ENCODE peak calls at places on chromosome 22, in five cellular contexts. H is A549, C is stomach, Q is K562, V is ovary. E is an unnamed sample.

GRCh38 chr22:39277135-39277607 is 32.4 kb upstream of the PDGFB start:
- DNase-seq in Q (no peak), C (no peak), V (no peak), H (no peak), E (no peak)

GRCh38 chr22:28594076-28594783 is 85.4 kb downstream of the TTC28 start:
- DNase-seq in H (no peak), V (no peak), C (no peak), Q (no peak), E (no peak)

GRCh38 chr22:36613958-36614357 is 85.0 kb upstream of the EIF3D start:
- DNase-seq in Q (no peak), C (no peak), V (no peak), H (no peak), E (no peak)

GRCh38 chr22:29635734-29636357 is 32.4 kb downstream of the NF2 start:
- DNase-seq in H (peak; percentile 28), C (no peak), Q (peak; percentile 30), V (no peak), E (no peak)

GRCh38 chr22:36510966-36511881 is 4.4 kb upstream of the FOXRED2 start:
- DNase-seq in V (no peak), C (no peak), H (peak; percentile 52), Q (peak; percentile 34), E (no peak)

GRCh38 chr22:37760152-37760551 is 47.6 kb upstream of the GCAT start:
- DNase-seq in C (no peak), V (no peak), H (no peak), Q (no peak), E (no peak)

GRCh38 chr22:30292069-30292970 is 3.0 kb upstream of the CASTOR1 start:
- DNase-seq in Q (no peak), V (peak; percentile 46), H (no peak), C (no peak), E (no peak)

GRCh38 chr22:41939981-41940852 is 6.7 kb downstream of the CENPM start:
- DNase-seq in H (no peak), C (peak; percentile 83), V (no peak), Q (no peak), E (no peak)

GRCh38 chr22:36220457-36220921 is 18.8 kb downstream of the APOL2 start:
- DNase-seq in V (no peak), C (no peak), H (no peak), Q (no peak), E (peak; percentile 81)

GRCh38 chr22:39454385-39454871 is 2.4 kb upstream of the MGAT3 start:
- DNase-seq in Q (no peak), H (no peak), C (peak; percentile 68), V (no peak), E (no peak)

GRCh38 chr22:39174498-39175120 is 22.1 kb upstream of the CBX7 start:
- DNase-seq in H (no peak), V (peak; percentile 90), C (peak; percentile 59), Q (no peak), E (peak; percentile 93)

DNA sequence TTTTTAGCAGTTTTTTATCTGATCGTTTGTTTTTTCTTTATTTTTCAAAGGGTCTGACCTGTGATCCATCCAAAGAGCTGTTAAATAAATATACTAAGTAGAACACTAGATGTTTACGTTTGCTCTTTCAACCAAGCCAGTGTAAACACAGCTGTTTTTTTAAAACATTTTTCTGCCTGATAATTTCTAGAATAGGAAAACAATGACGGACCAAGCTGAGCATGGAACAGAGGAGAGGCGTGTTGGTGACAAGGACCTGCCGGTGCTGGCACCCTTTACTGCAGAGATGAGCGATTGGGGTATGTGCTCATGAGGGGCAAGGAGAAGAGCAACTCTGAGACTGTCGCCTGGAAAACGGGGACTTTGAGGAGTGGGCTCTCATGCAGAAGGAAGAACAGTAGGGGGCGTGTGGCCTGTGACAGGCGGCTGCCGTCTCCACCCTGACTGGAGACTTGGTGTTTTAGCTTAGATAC is 28.6 kb upstream of the PANX2 start:
- DNase-seq in H (no peak), C (no peak), Q (no peak), V (no peak), E (peak; percentile 22)
- TF ChIP-seq CTCF in H (no peak), C (no peak), Q (peak; percentile 18), V (no peak), E (no peak)

GRCh38 chr22:50057292-50057867 is 718 bp downstream of the TTLL8 start:
- DNase-seq in Q (no peak), C (no peak), V (no peak), H (no peak), E (no peak)

GRCh38 chr22:50057868-50058311 is at the start of gene TTLL8:
- DNase-seq in H (no peak), C (no peak), V (no peak), Q (no peak), E (no peak)

GRCh38 chr22:50059881-50060262 is 1.8 kb upstream of the TTLL8 start:
- DNase-seq in C (no peak), V (no peak), H (no peak), Q (no peak), E (no peak)

GRCh38 chr22:50059185-50059880 is 1.2 kb upstream of the TTLL8 start:
- DNase-seq in Q (peak; percentile 47), C (no peak), H (peak; percentile 62), V (no peak), E (no peak)

DNA sequence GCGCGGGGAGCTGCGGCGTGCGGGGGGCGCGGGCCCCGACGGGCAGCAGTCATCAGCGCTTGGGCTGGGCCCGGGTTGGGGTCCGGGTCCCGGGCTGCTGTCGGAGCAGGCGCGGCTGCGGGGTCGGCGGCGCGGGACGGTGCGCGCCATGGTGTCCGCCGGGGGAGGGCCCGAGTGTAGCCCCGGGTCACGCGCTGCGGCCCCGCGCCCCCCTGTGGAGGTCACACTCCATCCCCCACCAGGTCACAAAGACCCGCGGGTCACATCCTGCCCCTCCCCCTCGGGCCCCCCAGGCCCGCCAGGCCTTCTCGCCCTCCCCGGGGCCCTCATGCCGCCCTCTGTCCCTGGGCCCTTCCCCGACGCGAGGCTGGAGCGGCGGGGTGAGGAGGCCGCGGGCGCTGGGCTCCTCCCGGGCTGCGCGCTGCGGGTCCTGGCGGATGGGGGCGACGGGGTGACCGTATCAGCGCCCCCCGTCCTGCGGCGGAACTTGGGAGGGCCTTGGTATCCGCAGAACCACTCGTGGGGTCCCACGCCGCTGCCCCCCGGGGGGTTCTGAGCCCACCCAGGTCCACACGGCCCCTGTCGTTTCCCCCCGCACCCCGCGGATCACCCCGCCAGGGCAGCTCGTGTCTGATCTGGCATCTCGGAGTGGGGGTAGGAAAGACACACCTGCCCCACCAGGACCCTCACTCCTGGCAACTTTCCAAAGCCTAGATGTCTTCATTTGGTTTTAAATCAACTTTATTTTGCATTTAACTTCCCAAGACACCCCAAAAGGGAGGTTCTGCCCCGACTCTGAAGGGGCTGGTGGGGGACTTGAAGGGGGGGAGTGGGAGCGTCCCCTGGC is 463 bp upstream of the TTLL8 start:
- DNase-seq in H (no peak), C (no peak), V (no peak), Q (no peak), E (no peak)
- H3K4me3 ChIP-seq in H (peak overlapping the region; percentile 44), C (peak overlapping the region; percentile 38), V (no peak overlapping the region), Q (no peak overlapping the region), E (no peak overlapping the region)

GRCh38 chr22:23217171-23218052 is 37.1 kb downstream of the BCR start:
- DNase-seq in V (peak; percentile 50), Q (peak; percentile 62), C (no peak), H (no peak), E (no peak)

GRCh38 chr22:23215294-23216204 is 35.2 kb downstream of the BCR start:
- DNase-seq in V (peak; percentile 55), C (peak; percentile 66), H (no peak), Q (peak; percentile 60), E (no peak)

GRCh38 chr22:23218053-23218866 is 38.0 kb downstream of the BCR start:
- DNase-seq in C (no peak), H (no peak), Q (peak; percentile 63), V (peak; percentile 33), E (no peak)

GRCh38 chr22:23214398-23214797 is 34.1 kb downstream of the BCR start:
- DNase-seq in V (peak; percentile 23), Q (peak; percentile 55), C (no peak), H (no peak), E (no peak)

DNA sequence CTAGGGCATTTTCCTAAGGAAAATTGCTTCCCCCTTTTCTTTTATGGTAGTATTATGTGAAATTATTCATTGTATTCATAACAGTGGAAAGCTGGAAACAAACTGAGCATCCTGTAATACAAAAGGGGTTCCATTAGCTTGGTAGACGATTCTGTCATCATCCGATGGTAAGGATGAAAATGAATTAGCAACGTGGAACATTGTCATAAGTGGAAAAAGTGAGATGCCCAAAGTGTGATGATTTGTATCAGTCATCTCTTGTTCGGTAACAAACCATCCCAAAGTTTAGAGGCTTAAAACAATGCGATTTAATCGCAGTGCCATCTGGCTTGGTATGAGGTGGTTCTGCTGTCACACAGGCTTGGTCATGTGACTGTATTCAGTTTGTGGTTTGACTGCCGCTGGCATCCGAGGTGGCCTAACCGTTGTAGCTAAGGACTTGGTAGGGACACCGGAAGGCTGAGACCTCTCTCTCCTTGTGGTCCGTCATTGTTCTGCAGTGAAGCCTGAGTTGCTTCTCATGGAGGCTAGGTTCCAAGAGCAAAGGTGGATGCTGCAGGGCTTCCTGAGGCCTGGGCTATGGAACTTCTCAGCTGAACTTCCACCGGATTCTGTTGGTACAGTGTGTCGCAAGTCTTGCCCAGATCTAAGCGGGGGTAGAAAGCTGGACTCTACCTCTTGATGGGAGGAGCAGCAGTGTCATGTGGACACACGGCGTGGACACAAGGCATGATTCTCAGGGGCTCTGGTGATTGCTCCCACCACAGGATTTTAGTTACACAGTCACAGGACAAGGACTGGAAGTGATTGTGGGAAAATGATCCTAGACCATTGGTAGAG is 36.2 kb downstream of the BCR start:
- DNase-seq in H (no peak), V (peak; percentile 23), Q (peak; percentile 53), C (no peak), E (no peak)
- TF ChIP-seq EP300 in H (no peak), V (no peak), Q (no peak), C (no peak), E (no peak)

DNA sequence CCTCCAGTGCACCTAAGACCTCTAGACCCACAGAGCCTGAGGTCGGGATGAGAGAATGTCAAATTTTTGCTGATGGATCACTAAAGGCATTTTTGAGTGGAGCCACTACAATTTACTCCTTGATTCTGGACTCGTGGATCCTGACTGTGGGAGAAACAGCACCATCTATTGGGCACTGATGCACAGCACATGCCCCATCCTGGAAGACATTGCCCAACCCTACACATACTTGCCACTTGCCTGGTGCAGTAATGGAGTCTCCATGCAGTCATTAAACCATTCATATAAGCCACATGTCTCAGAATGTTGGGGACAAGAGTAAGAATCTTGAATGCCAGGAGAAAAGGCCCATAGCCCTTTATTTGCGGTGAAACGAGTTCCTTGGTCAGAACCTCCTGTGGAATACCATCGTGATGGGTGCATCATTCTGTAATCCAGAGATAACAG is 103.9 kb downstream of the GGTLC2 start:
- DNase-seq in Q (peak; percentile 85), C (peak; percentile 64), H (no peak), V (peak; percentile 67), E (no peak)
- TF ChIP-seq CTCF in Q (no peak), C (no peak), H (peak; percentile 63), V (peak; percentile 39), E (peak; percentile 38)